ENCODE peak calls at places on chromosomes 12 and 14, in six cellular contexts. A is GM12878, C is brain microvascular endothelial cell, V is Panc1, N is fibroblast of the aortic adventitia, H is fibroblast of lung. W is an unnamed sample.

GRCh38 chr14:72745546-72745945 is 148.4 kb downstream of the DPF3 start:
- DNase-seq in A (no peak), C (peak), V (no peak), N (peak), H (peak), W (no peak)

GRCh38 chr12:113649256-113649830 is 177.7 kb upstream of the LHX5 start:
- DNase-seq in A (no peak), C (no peak), V (no peak), N (no peak), H (no peak), W (no peak)

GRCh38 chr12:48758186-48758585 is 30.7 kb downstream of the ADCY6 start:
- DNase-seq in A (no peak), C (peak), V (no peak), N (no peak), H (no peak), W (no peak)

GRCh38 chr12:12443482-12443881 is 86.6 kb downstream of the BORCS5 start:
- DNase-seq in A (no peak), C (no peak), V (no peak), N (peak), H (peak), W (no peak)

GRCh38 chr12:69602954-69603353 is 7.8 kb downstream of the LRRC10 start:
- DNase-seq in A (no peak), C (no peak), V (no peak), N (no peak), H (no peak), W (no peak)

GRCh38 chr12:85356596-85357385 is 76.8 kb downstream of the ALX1 start:
- DNase-seq in A (no peak), C (no peak), V (no peak), N (no peak), H (no peak), W (no peak)

GRCh38 chr12:27619308-27619707 is 76.9 kb upstream of the REP15 start:
- DNase-seq in A (no peak), C (peak), V (peak), N (peak), H (peak), W (peak)

GRCh38 chr12:2264622-2265306 is 212.0 kb downstream of the CACNA1C start:
- DNase-seq in A (no peak), C (peak), V (no peak), N (peak), H (peak), W (no peak)

GRCh38 chr12:122872815-122873361 is 23.0 kb downstream of the VPS37B start:
- DNase-seq in A (no peak), C (no peak), V (no peak), N (no peak), H (no peak), W (no peak)

GRCh38 chr12:121789233-121789781 is 4.2 kb downstream of the RHOF start:
- DNase-seq in A (no peak), C (no peak), V (no peak), N (no peak), H (no peak), W (no peak)
- TF ChIP-seq CTCF in A (no peak), C (no peak), V (no peak), N (no peak), H (no peak), W (no peak)

DNA sequence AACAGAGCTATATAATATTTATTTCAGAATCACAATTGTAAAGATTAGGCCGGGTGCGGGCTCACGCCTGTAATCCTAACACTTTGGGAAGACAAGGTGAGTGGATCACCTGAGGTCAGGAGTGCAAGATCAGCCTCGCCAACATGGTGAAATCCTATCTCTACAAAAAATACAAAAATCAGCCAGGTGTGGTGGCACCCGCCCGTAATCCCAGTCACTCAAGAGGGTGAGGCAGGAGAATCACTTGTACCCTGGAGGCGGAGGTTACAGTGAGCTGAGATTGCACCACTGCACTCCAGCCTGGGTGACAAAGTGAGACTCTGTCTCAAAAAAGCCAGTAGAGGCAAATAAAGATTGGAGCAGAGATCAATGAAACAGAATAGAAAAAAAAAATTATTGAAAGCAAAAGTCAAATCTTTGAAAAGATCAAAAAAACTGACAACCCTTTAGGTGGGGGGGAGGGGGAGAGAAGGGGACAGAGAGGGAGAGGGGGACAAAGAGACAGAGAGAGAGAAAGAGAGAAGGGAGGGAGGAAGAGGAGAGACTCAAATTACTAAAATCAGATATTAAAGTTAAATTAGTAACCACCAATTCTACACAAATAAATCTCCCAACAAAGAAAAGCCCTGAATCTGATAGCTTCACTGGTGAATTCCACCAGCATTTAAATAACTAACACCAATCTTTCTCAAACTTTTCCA is 52.4 kb upstream of the AP4S1 start:
- DNase-seq in A (no peak), C (no peak), V (no peak), N (no peak), H (no peak), W (no peak)
- H3K4me3 ChIP-seq in A (no peak), C (no peak), V (no peak), N (no peak), H (no peak), W (no peak)

DNA sequence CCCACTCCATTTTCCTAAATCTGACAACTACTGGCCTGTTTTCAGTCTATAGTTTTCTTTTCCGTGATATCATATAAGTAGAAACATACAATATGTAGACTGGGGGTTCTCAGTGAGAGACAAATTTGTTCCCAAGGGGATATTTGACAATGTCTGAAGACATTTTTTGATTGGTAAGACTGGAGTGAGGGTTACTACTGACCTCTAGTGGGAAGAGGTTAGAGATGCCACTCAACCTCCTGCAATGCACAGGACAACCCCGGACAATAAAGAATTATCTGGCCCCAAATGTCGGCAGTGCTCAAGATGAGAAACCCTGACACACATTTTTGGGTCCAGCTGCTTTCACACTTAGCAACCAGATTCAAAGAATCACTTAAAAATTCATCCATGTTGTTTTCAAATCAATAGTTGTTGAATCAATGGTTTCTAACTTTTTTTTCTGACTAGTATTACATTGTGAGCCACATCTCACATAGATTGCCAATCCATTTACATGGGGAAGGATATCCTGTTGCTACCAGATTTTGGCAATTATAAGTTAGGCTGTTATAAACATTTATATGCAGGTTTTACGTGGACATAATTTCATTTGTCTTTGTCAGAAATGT is 307.1 kb downstream of the RPL10L start:
- DNase-seq in A (peak), C (peak), V (peak), N (no peak), H (peak), W (no peak)
- TF ChIP-seq CTCF in A (peak), C (peak), V (peak), N (no peak), H (peak), W (peak)

DNA sequence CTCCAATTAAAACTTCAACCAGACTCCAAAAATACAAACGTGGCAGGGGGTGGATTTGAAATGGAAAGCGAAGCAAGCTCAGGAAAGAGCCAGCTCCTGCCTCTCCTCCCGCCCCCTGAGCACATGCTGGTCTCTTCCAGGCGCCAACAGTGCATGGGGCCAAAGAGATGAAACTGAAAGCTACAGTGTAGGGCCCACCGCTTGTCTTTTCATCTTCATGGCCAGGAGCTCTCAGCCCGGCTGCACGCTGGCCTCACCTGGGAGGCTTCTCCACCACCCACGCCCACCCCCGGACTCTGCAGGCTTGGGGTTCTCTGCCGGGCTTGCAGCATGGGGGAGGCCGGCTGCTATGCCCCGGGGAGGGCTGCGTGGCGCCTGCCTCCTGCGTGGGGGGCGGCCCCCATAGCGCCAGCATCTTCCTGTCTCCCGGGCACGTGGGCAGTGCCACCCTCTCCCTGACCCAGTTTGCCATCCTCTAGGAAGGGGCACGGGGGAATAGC is 2.0 kb downstream of the RIMBP2 start:
- DNase-seq in A (no peak), C (no peak), V (no peak), N (no peak), H (no peak), W (no peak)
- H3K4me3 ChIP-seq in A (peak), C (no peak), V (no peak), N (no peak), H (peak), W (no peak)

DNA sequence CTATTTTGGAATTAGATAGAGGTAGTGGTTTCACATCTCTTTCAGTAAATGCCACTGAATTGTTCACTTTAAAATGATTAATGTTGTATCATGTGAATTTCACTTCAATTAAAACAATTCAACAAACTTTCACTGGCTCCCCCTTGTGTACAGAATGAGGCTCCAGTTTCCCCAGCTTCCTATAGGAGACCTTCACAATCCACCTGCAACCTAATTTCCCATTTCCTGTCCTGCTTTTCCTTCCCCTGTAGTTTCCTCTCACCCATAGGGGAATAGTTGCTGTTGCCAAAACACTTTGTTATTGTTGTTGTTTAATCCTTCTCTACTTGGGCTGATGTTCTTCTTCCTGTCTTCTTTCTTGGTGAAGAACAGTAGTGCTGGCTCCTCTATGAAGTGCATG is 59.8 kb downstream of the NPAS3 start:
- DNase-seq in A (no peak), C (peak), V (no peak), N (peak), H (peak), W (peak)
- TF ChIP-seq CTCF in A (no peak), C (peak), V (no peak), N (peak), H (peak), W (peak)